ENCODE peak calls at places on chromosomes 2 and 18, in seven cellular contexts. N is astrocyte, Q is PC-9, B is MM.1S, I is mammary epithelial cell, H is GM23248, G is endothelial cell of umbilical vein. K is an unnamed sample. For H3K9me3, the result is how much of the 10 kb centered on the place peaks cover.

GRCh38 chr2:220011859-220012258 is 384.4 kb downstream of the SLC4A3 start:
- DNase-seq in N (no peak), Q (no peak), B (no peak), I (no peak), H (no peak), G (no peak), K (no peak)

GRCh38 chr2:88190808-88191721 is 20.9 kb downstream of the THNSL2 start:
- DNase-seq in N (peak), Q (peak), B (peak), I (peak), H (peak), G (peak), K (no peak)

GRCh38 chr2:126838718-126838985 is 60.0 kb upstream of the TEX51 start:
- DNase-seq in N (no peak), Q (no peak), B (no peak), I (no peak), H (no peak), G (no peak), K (no peak)

GRCh38 chr2:178199334-178199733 is 5.0 kb downstream of the OSBPL6 start:
- DNase-seq in N (no peak), Q (no peak), B (no peak), I (no peak), H (no peak), G (no peak), K (no peak)

GRCh38 chr2:85828725-85829124 is 60.1 kb downstream of the ST3GAL5 start:
- DNase-seq in N (no peak), Q (no peak), B (no peak), I (no peak), H (no peak), G (no peak), K (no peak)

GRCh38 chr18:46756559-46757201 is at the start of gene ST8SIA5:
- DNase-seq in N (no peak), Q (no peak), B (no peak), I (no peak), H (peak), G (no peak), K (no peak)

GRCh38 chr18:58581265-58581664 is 47.6 kb downstream of the ALPK2 start:
- DNase-seq in N (peak), Q (peak), B (no peak), I (peak), H (peak), G (no peak), K (no peak)

GRCh38 chr2:231369580-231370428 is 25.7 kb upstream of the B3GNT7 start:
- DNase-seq in N (no peak), Q (no peak), B (no peak), I (no peak), H (no peak), G (no peak), K (no peak)

GRCh38 chr2:105324732-105325131 is 4.8 kb downstream of the TGFBRAP1 start:
- DNase-seq in N (peak), Q (no peak), B (no peak), I (peak), H (peak), G (peak), K (no peak)

GRCh38 chr2:68632026-68632425 is 11.4 kb upstream of the PROKR1 start:
- DNase-seq in N (peak), Q (no peak), B (no peak), I (no peak), H (no peak), G (no peak), K (no peak)

GRCh38 chr2:181172676-181173075 is 192.3 kb downstream of the UBE2E3 start:
- DNase-seq in N (no peak), Q (no peak), B (no peak), I (no peak), H (no peak), G (no peak), K (no peak)

GRCh38 chr18:36459786-36460185 is 162.3 kb downstream of the FHOD3 start:
- DNase-seq in N (no peak), Q (no peak), B (no peak), I (no peak), H (no peak), G (no peak), K (no peak)

GRCh38 chr2:38122344-38122743 is 46.4 kb upstream of the CYP1B1 start:
- DNase-seq in N (peak), Q (no peak), B (no peak), I (no peak), H (peak), G (no peak), K (no peak)

GRCh38 chr18:49016648-49017539 is 66.1 kb upstream of the SMAD7 start:
- DNase-seq in N (peak), Q (peak), B (no peak), I (peak), H (peak), G (peak), K (no peak)

GRCh38 chr18:7663305-7664023 is 96.3 kb downstream of the PTPRM start:
- DNase-seq in N (no peak), Q (no peak), B (no peak), I (peak), H (no peak), G (no peak), K (no peak)

GRCh38 chr2:46147626-46148368 is 149.4 kb upstream of the EPAS1 start:
- DNase-seq in N (no peak), Q (no peak), B (no peak), I (no peak), H (no peak), G (no peak), K (no peak)

GRCh38 chr18:62723666-62724281 is 8.4 kb downstream of the PHLPP1 start:
- DNase-seq in N (no peak), Q (no peak), B (no peak), I (no peak), H (no peak), G (no peak), K (no peak)

GRCh38 chr2:156340377-156340776 is 7.9 kb upstream of the NR4A2 start:
- DNase-seq in N (no peak), Q (no peak), B (no peak), I (no peak), H (peak), G (no peak), K (no peak)

GRCh38 chr2:100248971-100249370 is 73.3 kb downstream of the LONRF2 start:
- DNase-seq in N (no peak), Q (no peak), B (no peak), I (no peak), H (no peak), G (no peak), K (no peak)

GRCh38 chr2:33452545-33452944 is 23.9 kb upstream of the RASGRP3 start:
- DNase-seq in N (no peak), Q (no peak), B (no peak), I (no peak), H (no peak), G (no peak), K (no peak)

GRCh38 chr2:238163494-238164198 is 4.9 kb downstream of the ERFE start:
- DNase-seq in N (no peak), Q (no peak), B (no peak), I (no peak), H (peak), G (no peak), K (no peak)

GRCh38 chr2:23826771-23827170 is 100.2 kb downstream of the ATAD2B start:
- DNase-seq in N (no peak), Q (no peak), B (no peak), I (peak), H (no peak), G (no peak), K (no peak)

GRCh38 chr2:210617732-210618330 is 61.4 kb downstream of the CPS1 start:
- DNase-seq in N (peak), Q (no peak), B (peak), I (peak), H (peak), G (peak), K (peak)

GRCh38 chr18:34709104-34709503 is 994 bp upstream of the DTNA start:
- DNase-seq in N (peak), Q (no peak), B (no peak), I (peak), H (peak), G (no peak), K (no peak)

GRCh38 chr18:49432602-49433001 is 27.8 kb downstream of the DYM start:
- DNase-seq in N (no peak), Q (no peak), B (no peak), I (no peak), H (no peak), G (no peak), K (no peak)

GRCh38 chr2:96103388-96103705 is 13.0 kb downstream of the ADRA2B start:
- DNase-seq in N (no peak), Q (no peak), B (no peak), I (no peak), H (no peak), G (no peak), K (no peak)

GRCh38 chr2:136214801-136215200 is 96.9 kb upstream of the CXCR4 start:
- DNase-seq in N (no peak), Q (no peak), B (no peak), I (no peak), H (no peak), G (no peak), K (no peak)

GRCh38 chr2:135052997-135053474 is 944 bp downstream of the RAB3GAP1 start:
- DNase-seq in N (peak), Q (no peak), B (no peak), I (peak), H (peak), G (peak), K (no peak)

GRCh38 chr2:229852565-229852964 is 69.2 kb downstream of the TRIP12 start:
- DNase-seq in N (peak), Q (no peak), B (peak), I (no peak), H (peak), G (peak), K (peak)

GRCh38 chr2:106356291-106356690 is 111.9 kb downstream of the RGPD3 start:
- DNase-seq in N (no peak), Q (no peak), B (peak), I (no peak), H (no peak), G (no peak), K (no peak)

GRCh38 chr2:142649581-142649980 is 227.9 kb upstream of the KYNU start:
- DNase-seq in N (no peak), Q (no peak), B (no peak), I (no peak), H (no peak), G (no peak), K (no peak)
- H3K4me3 ChIP-seq in N (no peak), Q (no peak), B (no peak), I (no peak), H (no peak), G (no peak), K (no peak)

GRCh38 chr2:21715865-21716264 is 592.1 kb downstream of the TDRD15 start:
- DNase-seq in N (no peak), Q (no peak), B (no peak), I (no peak), H (no peak), G (no peak), K (no peak)

GRCh38 chr2:21710496-21710895 is 586.7 kb downstream of the TDRD15 start:
- DNase-seq in N (no peak), Q (no peak), B (no peak), I (no peak), H (no peak), G (no peak), K (no peak)

GRCh38 chr2:21710031-21710430 is 586.3 kb downstream of the TDRD15 start:
- DNase-seq in N (no peak), Q (no peak), B (no peak), I (no peak), H (no peak), G (no peak), K (no peak)
- TF ChIP-seq EZH2 in N (no peak), Q (no peak), B (no peak), I (no peak), H (no peak), G (no peak), K (no peak)

GRCh38 chr18:55912071-55912470 is 324.1 kb upstream of the TCF4 start:
- DNase-seq in N (peak), Q (no peak), B (no peak), I (no peak), H (no peak), G (no peak), K (peak)
- H3K9me3 ChIP-seq in N (under half), Q (under half), B (under half), I (under half), H (under half), G (under half), K (under half)

GRCh38 chr2:118845005-118845842 is 2.2 kb downstream of the EN1 start:
- DNase-seq in N (no peak), Q (no peak), B (no peak), I (no peak), H (peak), G (no peak), K (no peak)

GRCh38 chr2:118847447-118848172 is at the start of gene EN1:
- DNase-seq in N (peak), Q (no peak), B (no peak), I (no peak), H (peak), G (no peak), K (no peak)

GRCh38 chr2:118846667-118847446 is 591 bp downstream of the EN1 start:
- DNase-seq in N (no peak), Q (no peak), B (no peak), I (no peak), H (peak), G (no peak), K (no peak)

GRCh38 chr2:118844261-118845004 is 3.0 kb downstream of the EN1 start:
- DNase-seq in N (no peak), Q (no peak), B (no peak), I (no peak), H (peak), G (no peak), K (no peak)

DNA sequence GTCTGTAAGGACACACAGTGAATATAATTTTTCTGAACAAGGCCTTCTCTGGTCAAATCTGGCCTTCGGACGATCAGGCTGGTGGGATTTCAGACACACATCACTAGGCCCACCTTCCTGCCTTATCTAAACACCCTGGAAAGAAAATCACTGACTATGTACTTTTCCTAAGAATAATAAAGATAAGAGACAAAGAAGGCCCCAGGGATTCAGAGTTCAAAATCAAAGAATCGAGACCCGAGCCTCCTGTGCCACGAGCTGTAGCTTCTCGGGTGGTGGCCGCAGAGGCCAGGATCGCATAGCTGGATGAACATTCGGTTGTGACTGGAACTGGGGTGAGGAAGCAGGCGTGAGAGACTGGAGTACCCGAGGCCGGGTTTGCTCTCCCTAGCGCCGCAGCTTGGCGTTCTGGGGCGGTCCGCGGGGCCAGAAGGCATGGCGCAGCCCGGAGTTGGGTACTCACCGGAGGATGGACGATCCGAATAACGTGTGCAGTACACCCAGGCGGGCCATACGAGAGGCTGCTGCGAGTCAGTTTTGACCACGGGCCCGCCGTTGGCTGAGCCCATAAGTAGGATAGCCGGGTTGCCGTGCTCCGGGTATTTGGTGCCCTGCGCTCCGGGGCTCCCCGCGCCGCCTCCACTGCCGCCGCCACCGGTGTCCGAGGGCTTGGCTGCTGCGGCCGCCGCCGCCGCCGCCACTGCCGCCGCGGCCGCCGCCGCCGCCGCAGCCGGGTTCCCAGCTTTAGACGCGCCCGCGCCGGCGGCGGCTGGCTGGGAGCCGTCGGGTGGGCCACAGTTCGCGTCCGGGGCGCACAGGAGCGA is 1.4 kb downstream of the EN1 start:
- DNase-seq in N (no peak), Q (no peak), B (no peak), I (no peak), H (peak), G (no peak), K (no peak)
- H3K4me3 ChIP-seq in N (peak), Q (no peak), B (no peak), I (peak), H (peak), G (no peak), K (peak)

DNA sequence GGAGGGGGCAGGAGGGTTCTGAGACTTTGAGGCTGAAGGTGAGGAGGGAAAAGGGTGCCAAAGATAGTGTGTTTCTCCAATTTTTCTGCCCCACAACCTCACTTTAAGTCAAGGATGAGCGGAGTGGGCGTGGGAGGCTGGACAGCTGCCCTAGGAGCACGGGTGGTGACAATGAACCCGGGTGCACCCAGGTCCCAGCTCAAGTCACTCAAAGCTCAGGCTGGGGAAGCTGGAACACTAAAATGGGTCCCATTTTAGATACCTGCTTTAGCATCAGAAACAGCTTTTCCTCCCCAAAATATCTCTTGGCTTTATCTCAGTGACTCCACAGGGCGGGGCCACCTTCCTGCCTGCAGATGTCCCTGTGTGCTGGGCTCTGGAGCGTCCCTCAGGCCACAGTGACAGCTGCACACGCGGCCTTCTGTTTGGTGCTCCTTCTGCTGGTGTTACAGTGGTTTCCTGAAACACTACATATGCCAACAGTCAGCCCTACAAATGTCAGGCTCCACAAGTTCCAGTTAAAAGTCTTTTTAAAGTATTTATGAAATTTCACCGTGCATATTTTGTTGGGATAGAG is 1.4 kb upstream of the MBP start:
- DNase-seq in N (no peak), Q (no peak), B (no peak), I (no peak), H (peak), G (no peak), K (no peak)
- TF ChIP-seq EZH2 in N (no peak), Q (no peak), B (no peak), I (no peak), H (no peak), G (no peak), K (no peak)

GRCh38 chr2:228841877-228842276 is 429.2 kb downstream of the PID1 start:
- DNase-seq in N (peak), Q (no peak), B (no peak), I (no peak), H (no peak), G (no peak), K (no peak)

GRCh38 chr2:228846161-228846560 is 424.9 kb downstream of the PID1 start:
- DNase-seq in N (no peak), Q (no peak), B (no peak), I (no peak), H (no peak), G (no peak), K (no peak)

GRCh38 chr2:228848638-228849037 is 422.4 kb downstream of the PID1 start:
- DNase-seq in N (no peak), Q (no peak), B (no peak), I (no peak), H (no peak), G (no peak), K (no peak)

GRCh38 chr2:228847684-228848083 is 423.4 kb downstream of the PID1 start:
- DNase-seq in N (peak), Q (no peak), B (no peak), I (no peak), H (no peak), G (no peak), K (no peak)

GRCh38 chr2:228845162-228845910 is 425.8 kb downstream of the PID1 start:
- DNase-seq in N (no peak), Q (no peak), B (no peak), I (no peak), H (no peak), G (no peak), K (no peak)
- H3K9me3 ChIP-seq in N (under half), Q (under half), B (under half), I (under half), H (under half), G (under half), K (under half)

GRCh38 chr2:74566423-74567085 is 12.0 kb downstream of the DOK1 start:
- DNase-seq in N (peak), Q (no peak), B (no peak), I (peak), H (peak), G (no peak), K (no peak)

GRCh38 chr2:74564222-74564621 is 9.7 kb downstream of the DOK1 start:
- DNase-seq in N (peak), Q (no peak), B (no peak), I (peak), H (peak), G (no peak), K (no peak)

GRCh38 chr2:74571058-74571457 is 16.5 kb downstream of the DOK1 start:
- DNase-seq in N (no peak), Q (no peak), B (no peak), I (no peak), H (no peak), G (no peak), K (no peak)

GRCh38 chr2:74569686-74570085 is 15.2 kb downstream of the DOK1 start:
- DNase-seq in N (no peak), Q (no peak), B (no peak), I (no peak), H (no peak), G (no peak), K (no peak)

GRCh38 chr2:74567862-74568261 is 13.3 kb downstream of the DOK1 start:
- DNase-seq in N (peak), Q (no peak), B (no peak), I (peak), H (peak), G (no peak), K (no peak)
- H3K4me3 ChIP-seq in N (no peak), Q (no peak), B (no peak), I (no peak), H (peak), G (no peak), K (no peak)

GRCh38 chr2:72148391-72148974 is 821 bp upstream of the CYP26B1 start:
- DNase-seq in N (no peak), Q (no peak), B (peak), I (no peak), H (peak), G (no peak), K (no peak)

GRCh38 chr2:72149556-72150156 is 2.0 kb upstream of the CYP26B1 start:
- DNase-seq in N (no peak), Q (peak), B (no peak), I (no peak), H (peak), G (peak), K (no peak)

GRCh38 chr2:72147971-72148369 is 308 bp upstream of the CYP26B1 start:
- DNase-seq in N (no peak), Q (no peak), B (no peak), I (no peak), H (no peak), G (no peak), K (no peak)

GRCh38 chr2:72150157-72150960 is 2.7 kb upstream of the CYP26B1 start:
- DNase-seq in N (peak), Q (peak), B (peak), I (peak), H (peak), G (peak), K (peak)

DNA sequence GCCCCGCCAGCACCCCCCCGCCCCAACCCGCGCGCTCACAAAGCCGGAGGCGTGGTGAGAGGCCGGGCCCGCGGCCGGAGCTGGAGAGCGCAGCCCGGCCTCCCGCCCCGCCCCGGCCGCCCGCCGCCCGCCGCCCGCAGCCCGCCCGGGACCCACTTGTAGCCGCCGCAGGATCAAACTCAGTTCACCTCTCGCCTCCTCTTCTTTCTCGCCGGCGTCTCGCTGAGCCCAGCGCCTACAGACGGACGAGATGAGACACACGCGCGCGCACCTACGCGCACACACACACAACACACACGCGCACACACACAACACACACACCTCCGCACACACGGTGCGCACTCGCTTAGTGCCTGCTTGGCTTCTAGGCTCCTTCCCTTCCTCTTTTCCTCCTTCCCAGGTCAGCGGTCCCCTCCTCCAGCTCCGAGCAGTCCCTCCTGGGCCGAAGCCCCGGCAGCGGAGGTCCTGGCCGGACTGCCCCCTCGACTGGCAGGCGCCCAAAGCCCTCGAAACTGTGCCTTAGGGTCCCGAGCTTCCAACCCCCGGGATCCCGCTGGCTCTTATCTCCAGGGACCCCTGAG is 1.4 kb upstream of the CYP26B1 start:
- DNase-seq in N (no peak), Q (peak), B (peak), I (peak), H (peak), G (peak), K (no peak)
- TF ChIP-seq EZH2 in N (peak), Q (no peak), B (no peak), I (no peak), H (no peak), G (no peak), K (no peak)

K was measured in SK-N-MC.